ENCODE peak calls at places on chromosomes 4 and X, in six cellular contexts. R is D721Med; G is head of caudate nucleus; M is stimulated activated CD4-positive, alpha-beta T cell treated with anti-CD3 and anti-CD28 coated beads, TNF-alpha, amount 100 ng/mL, for 4 hours; T is caudate nucleus; U is KBM-7. B is an unnamed sample.

GRCh38 chr4:158860856-158861255 is 92.0 kb downstream of the FNIP2 start:
- DNase-seq in R (no peak), G (no peak), U (no peak), T (no peak), M (no peak), B (no peak)

GRCh38 chrX:149255860-149256259 is 249.2 kb downstream of the IDS start:
- DNase-seq in G (no peak), R (no peak), M (no peak), U (no peak), T (no peak), B (no peak)

GRCh38 chr4:653080-653821 is 20.8 kb downstream of the ATP5ME start:
- DNase-seq in U (no peak), G (no peak), M (no peak), T (peak; percentile 42), R (no peak), B (no peak)

GRCh38 chr4:150580244-150580643 is 1.7 kb upstream of the MAB21L2 start:
- DNase-seq in R (no peak), G (no peak), U (no peak), M (no peak), T (no peak), B (no peak)

GRCh38 chr4:92825186-92825715 is 521.5 kb downstream of the GRID2 start:
- DNase-seq in R (no peak), G (no peak), T (no peak), M (no peak), U (no peak), B (no peak)

GRCh38 chr4:90889171-90889570 is 762.0 kb downstream of the CCSER1 start:
- DNase-seq in U (no peak), T (no peak), G (no peak), M (no peak), R (no peak), B (no peak)

GRCh38 chr4:160403066-160403465 is 1300.2 kb downstream of the RAPGEF2 start:
- DNase-seq in U (no peak), R (no peak), G (no peak), M (no peak), T (no peak), B (no peak)

GRCh38 chrX:130772313-130773140 is 130.5 kb downstream of the ENOX2 start:
- DNase-seq in R (no peak), M (no peak), U (no peak), T (no peak), G (no peak), B (no peak)

GRCh38 chr4:4387531-4388311 is 819 bp downstream of the NSG1 start:
- DNase-seq in T (no peak), G (peak; percentile 29), M (no peak), U (no peak), R (no peak), B (no peak)

GRCh38 chrX:38965883-38966282 is 164.6 kb downstream of the MID1IP1 start:
- DNase-seq in U (no peak), M (no peak), R (no peak), T (no peak), G (no peak), B (no peak)

B was measured in islet precursor cell.